ENCODE peak calls at places on chromosomes 4 and X, in nine cellular contexts. One of them, this sample, is unnamed. For H3K4me1, the result is how much of the 10 kb centered on the place peaks cover.

GRCh38 chrX:119266364-119266995 is 30.4 kb downstream of the PGRMC1 start:
- DNase-seq in spleen: no peak
- DNase-seq in transverse colon: peak
- DNase-seq in HCT116: peak
- DNase-seq in sigmoid colon: no peak
- DNase-seq in GM23338: peak
- DNase-seq in Panc1: peak
- DNase-seq in vagina: no peak
- DNase-seq in endothelial cell of umbilical vein: peak
- DNase-seq in this sample: no peak

GRCh38 chr4:162352580-162353107 is 188.8 kb upstream of the FSTL5 start:
- DNase-seq in sigmoid colon: no peak
- DNase-seq in Panc1: no peak
- DNase-seq in transverse colon: no peak
- DNase-seq in GM23338: no peak
- DNase-seq in endothelial cell of umbilical vein: no peak
- DNase-seq in vagina: no peak
- DNase-seq in spleen: no peak
- DNase-seq in HCT116: no peak
- DNase-seq in this sample: no peak

GRCh38 chr4:145736241-145736831 is 56.4 kb downstream of the C4orf51 start:
- DNase-seq in sigmoid colon: peak
- DNase-seq in HCT116: no peak
- DNase-seq in endothelial cell of umbilical vein: peak
- DNase-seq in spleen: no peak
- DNase-seq in GM23338: no peak
- DNase-seq in transverse colon: peak
- DNase-seq in Panc1: no peak
- DNase-seq in vagina: no peak
- DNase-seq in this sample: peak

GRCh38 chr4:167887726-167888125 is 204.6 kb upstream of the ANXA10 start:
- DNase-seq in spleen: no peak
- DNase-seq in endothelial cell of umbilical vein: no peak
- DNase-seq in GM23338: no peak
- DNase-seq in HCT116: no peak
- DNase-seq in transverse colon: no peak
- DNase-seq in sigmoid colon: no peak
- DNase-seq in vagina: no peak
- DNase-seq in Panc1: no peak
- DNase-seq in this sample: peak

GRCh38 chr4:66035701-66036100 is 365.4 kb upstream of the EPHA5 start:
- DNase-seq in HCT116: no peak
- DNase-seq in sigmoid colon: no peak
- DNase-seq in Panc1: no peak
- DNase-seq in vagina: no peak
- DNase-seq in spleen: no peak
- DNase-seq in transverse colon: no peak
- DNase-seq in endothelial cell of umbilical vein: no peak
- DNase-seq in GM23338: no peak
- DNase-seq in this sample: no peak

GRCh38 chr4:95546866-95547707 is 1.7 kb downstream of the UNC5C start:
- DNase-seq in transverse colon: no peak
- DNase-seq in HCT116: no peak
- DNase-seq in spleen: no peak
- DNase-seq in vagina: no peak
- DNase-seq in endothelial cell of umbilical vein: no peak
- DNase-seq in GM23338: peak
- DNase-seq in Panc1: no peak
- DNase-seq in sigmoid colon: no peak
- DNase-seq in this sample: no peak

GRCh38 chr4:119284876-119285611 is 36.9 kb downstream of the FABP2 start:
- DNase-seq in transverse colon: no peak
- DNase-seq in GM23338: no peak
- DNase-seq in vagina: no peak
- DNase-seq in Panc1: no peak
- DNase-seq in sigmoid colon: no peak
- DNase-seq in spleen: no peak
- DNase-seq in endothelial cell of umbilical vein: peak
- DNase-seq in HCT116: no peak
- DNase-seq in this sample: no peak

GRCh38 chr4:77001907-77002306 is 52.4 kb downstream of the SEPTIN11 start:
- DNase-seq in transverse colon: no peak
- DNase-seq in HCT116: no peak
- DNase-seq in endothelial cell of umbilical vein: peak
- DNase-seq in vagina: no peak
- DNase-seq in Panc1: no peak
- DNase-seq in sigmoid colon: no peak
- DNase-seq in spleen: no peak
- DNase-seq in GM23338: peak
- DNase-seq in this sample: no peak

GRCh38 chr4:43251760-43252317 is 359.3 kb downstream of the GRXCR1 start:
- DNase-seq in HCT116: no peak
- DNase-seq in GM23338: no peak
- DNase-seq in transverse colon: no peak
- DNase-seq in spleen: no peak
- DNase-seq in vagina: no peak
- DNase-seq in sigmoid colon: no peak
- DNase-seq in endothelial cell of umbilical vein: no peak
- DNase-seq in Panc1: no peak
- DNase-seq in this sample: no peak

GRCh38 chr4:71689822-71690221 is 94.1 kb downstream of the GC start:
- DNase-seq in Panc1: no peak
- DNase-seq in transverse colon: no peak
- DNase-seq in HCT116: no peak
- DNase-seq in sigmoid colon: no peak
- DNase-seq in GM23338: no peak
- DNase-seq in endothelial cell of umbilical vein: no peak
- DNase-seq in spleen: no peak
- DNase-seq in vagina: no peak
- DNase-seq in this sample: no peak

GRCh38 chr4:76905521-76905920 is 7.6 kb upstream of the SOWAHB start:
- DNase-seq in endothelial cell of umbilical vein: no peak
- DNase-seq in spleen: no peak
- DNase-seq in GM23338: no peak
- DNase-seq in vagina: no peak
- DNase-seq in sigmoid colon: no peak
- DNase-seq in transverse colon: no peak
- DNase-seq in HCT116: no peak
- DNase-seq in Panc1: no peak
- DNase-seq in this sample: no peak

GRCh38 chr4:177356191-177356590 is 46.5 kb downstream of the NEIL3 start:
- DNase-seq in transverse colon: no peak
- DNase-seq in spleen: no peak
- DNase-seq in HCT116: no peak
- DNase-seq in sigmoid colon: no peak
- DNase-seq in GM23338: no peak
- DNase-seq in endothelial cell of umbilical vein: no peak
- DNase-seq in Panc1: no peak
- DNase-seq in vagina: no peak
- DNase-seq in this sample: no peak
- TF ChIP-seq POLR2AphosphoS5 in transverse colon: no peak
- TF ChIP-seq POLR2AphosphoS5 in spleen: no peak
- TF ChIP-seq POLR2AphosphoS5 in HCT116: no peak
- TF ChIP-seq POLR2AphosphoS5 in sigmoid colon: no peak
- TF ChIP-seq POLR2AphosphoS5 in GM23338: no peak
- TF ChIP-seq POLR2AphosphoS5 in endothelial cell of umbilical vein: no peak
- TF ChIP-seq POLR2AphosphoS5 in Panc1: no peak
- TF ChIP-seq POLR2AphosphoS5 in vagina: no peak
- TF ChIP-seq POLR2AphosphoS5 in this sample: no peak

GRCh38 chrX:53227224-53227765 is 2.3 kb upstream of the KDM5C start:
- DNase-seq in spleen: no peak
- DNase-seq in vagina: no peak
- DNase-seq in Panc1: no peak
- DNase-seq in GM23338: no peak
- DNase-seq in HCT116: no peak
- DNase-seq in endothelial cell of umbilical vein: no peak
- DNase-seq in transverse colon: no peak
- DNase-seq in sigmoid colon: no peak
- DNase-seq in this sample: no peak
- H3K4me1 ChIP-seq in spleen: under half
- H3K4me1 ChIP-seq in vagina: under half
- H3K4me1 ChIP-seq in Panc1: under half
- H3K4me1 ChIP-seq in GM23338: under half
- H3K4me1 ChIP-seq in HCT116: under half
- H3K4me1 ChIP-seq in endothelial cell of umbilical vein: under half
- H3K4me1 ChIP-seq in transverse colon: under half
- H3K4me1 ChIP-seq in sigmoid colon: under half
- H3K4me1 ChIP-seq in this sample: under half

GRCh38 chrX:72621619-72622485 is 49.2 kb upstream of the HDAC8 start:
- DNase-seq in HCT116: peak
- DNase-seq in Panc1: peak
- DNase-seq in endothelial cell of umbilical vein: peak
- DNase-seq in sigmoid colon: no peak
- DNase-seq in vagina: no peak
- DNase-seq in spleen: no peak
- DNase-seq in GM23338: no peak
- DNase-seq in transverse colon: no peak
- DNase-seq in this sample: no peak
- H3K27ac ChIP-seq in HCT116: peak
- H3K27ac ChIP-seq in Panc1: peak
- H3K27ac ChIP-seq in endothelial cell of umbilical vein: peak
- H3K27ac ChIP-seq in sigmoid colon: no peak
- H3K27ac ChIP-seq in vagina: peak
- H3K27ac ChIP-seq in spleen: no peak
- H3K27ac ChIP-seq in GM23338: no peak
- H3K27ac ChIP-seq in transverse colon: no peak
- H3K27ac ChIP-seq in this sample: no peak

GRCh38 chr4:37873383-37873782 is 17.5 kb upstream of the TBC1D1 start:
- DNase-seq in GM23338: no peak
- DNase-seq in spleen: no peak
- DNase-seq in Panc1: peak
- DNase-seq in endothelial cell of umbilical vein: no peak
- DNase-seq in transverse colon: no peak
- DNase-seq in vagina: no peak
- DNase-seq in sigmoid colon: no peak
- DNase-seq in HCT116: no peak
- DNase-seq in this sample: no peak
- TF ChIP-seq POLR2AphosphoS5 in GM23338: no peak
- TF ChIP-seq POLR2AphosphoS5 in spleen: no peak
- TF ChIP-seq POLR2AphosphoS5 in Panc1: no peak
- TF ChIP-seq POLR2AphosphoS5 in endothelial cell of umbilical vein: no peak
- TF ChIP-seq POLR2AphosphoS5 in transverse colon: peak
- TF ChIP-seq POLR2AphosphoS5 in vagina: no peak
- TF ChIP-seq POLR2AphosphoS5 in sigmoid colon: peak
- TF ChIP-seq POLR2AphosphoS5 in HCT116: no peak
- TF ChIP-seq POLR2AphosphoS5 in this sample: no peak

DNA sequence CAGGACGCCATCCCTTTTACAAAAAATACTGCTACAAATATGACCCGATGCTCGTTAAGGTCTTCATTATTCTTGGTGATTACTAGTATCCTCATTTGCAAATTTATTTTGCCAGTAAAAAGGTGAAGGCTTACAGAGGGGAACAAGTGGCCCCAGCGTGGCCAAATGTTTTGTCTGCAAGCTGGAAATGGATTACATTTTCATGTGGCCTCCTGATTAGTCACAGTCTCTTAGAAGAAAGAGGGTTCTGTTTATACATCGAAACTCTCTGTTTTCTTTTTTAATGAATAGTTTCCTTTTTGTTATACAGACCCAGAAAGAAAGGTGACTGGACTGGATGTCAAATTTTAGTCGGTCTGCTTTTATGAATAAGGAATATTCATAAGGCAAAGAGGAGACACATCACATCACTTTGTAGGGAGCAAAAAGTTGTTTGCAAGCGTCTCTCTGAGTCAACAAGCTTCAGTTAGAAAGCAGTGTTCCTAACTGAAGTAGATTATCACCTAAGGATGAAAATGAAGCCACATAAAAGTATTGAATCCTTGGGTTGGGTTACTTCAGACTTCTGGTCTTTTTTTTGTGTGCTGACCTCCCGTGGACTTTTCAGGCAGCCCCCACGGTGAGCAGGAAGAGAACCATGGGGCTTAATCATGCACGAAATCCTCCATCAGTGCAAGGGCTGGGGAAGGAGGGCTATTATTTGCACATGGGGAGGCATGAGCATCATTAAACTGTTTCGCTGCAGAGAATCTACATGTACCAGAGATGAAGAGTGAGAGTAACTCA is 125.6 kb downstream of the ARSF start:
- DNase-seq in transverse colon: no peak
- DNase-seq in vagina: no peak
- DNase-seq in Panc1: no peak
- DNase-seq in HCT116: no peak
- DNase-seq in endothelial cell of umbilical vein: no peak
- DNase-seq in sigmoid colon: no peak
- DNase-seq in spleen: no peak
- DNase-seq in GM23338: no peak
- DNase-seq in this sample: no peak
- H3K4me1 ChIP-seq in transverse colon: under half
- H3K4me1 ChIP-seq in vagina: under half
- H3K4me1 ChIP-seq in Panc1: under half
- H3K4me1 ChIP-seq in HCT116: under half
- H3K4me1 ChIP-seq in endothelial cell of umbilical vein: under half
- H3K4me1 ChIP-seq in sigmoid colon: under half
- H3K4me1 ChIP-seq in spleen: under half
- H3K4me1 ChIP-seq in GM23338: under half
- H3K4me1 ChIP-seq in this sample: under half

DNA sequence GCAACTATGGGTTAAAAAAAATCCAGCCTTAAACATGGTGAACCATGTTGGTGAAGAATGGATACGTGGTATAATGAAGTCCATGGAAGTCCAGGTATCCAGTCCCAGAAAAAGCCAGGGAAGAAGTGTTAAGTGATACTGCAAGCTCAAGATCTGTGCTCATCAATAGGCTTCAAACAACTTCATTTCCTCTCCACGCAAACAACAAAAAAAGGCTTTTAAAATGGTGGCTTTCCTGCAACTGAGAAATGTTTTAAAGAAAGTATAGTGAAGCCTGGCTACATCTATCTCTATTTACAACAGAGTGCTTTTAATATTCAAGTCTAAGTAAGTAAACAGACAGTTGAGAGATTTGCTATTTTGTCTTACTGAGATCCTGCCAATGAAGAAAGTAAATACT is 1.6 kb downstream of the TAPT1 start:
- DNase-seq in sigmoid colon: no peak
- DNase-seq in Panc1: no peak
- DNase-seq in transverse colon: no peak
- DNase-seq in spleen: no peak
- DNase-seq in HCT116: no peak
- DNase-seq in vagina: no peak
- DNase-seq in GM23338: no peak
- DNase-seq in endothelial cell of umbilical vein: no peak
- DNase-seq in this sample: no peak
- H3K27ac ChIP-seq in sigmoid colon: no peak
- H3K27ac ChIP-seq in Panc1: peak
- H3K27ac ChIP-seq in transverse colon: peak
- H3K27ac ChIP-seq in spleen: peak
- H3K27ac ChIP-seq in HCT116: no peak
- H3K27ac ChIP-seq in vagina: no peak
- H3K27ac ChIP-seq in GM23338: peak
- H3K27ac ChIP-seq in endothelial cell of umbilical vein: no peak
- H3K27ac ChIP-seq in this sample: peak